ENCODE peak calls at places on chromosome 1, in seven cellular contexts. One of them, this sample, is unnamed.

GRCh38 chr1:176227579-176227978 is 20.5 kb upstream of the COP1 start:
- DNase-seq in astrocyte of the hippocampus: no peak
- DNase-seq in Calu3: no peak
- DNase-seq in KG1: no peak
- DNase-seq in heart right ventricle: no peak
- DNase-seq in ELF-1: no peak
- DNase-seq in T-helper 2 cell: no peak
- DNase-seq in this sample: no peak

GRCh38 chr1:8151647-8152046 is 125.5 kb upstream of the ERRFI1 start:
- DNase-seq in astrocyte of the hippocampus: no peak
- DNase-seq in Calu3: no peak
- DNase-seq in KG1: no peak
- DNase-seq in heart right ventricle: no peak
- DNase-seq in ELF-1: peak; percentile 47
- DNase-seq in T-helper 2 cell: no peak
- DNase-seq in this sample: no peak

GRCh38 chr1:67840449-67840848 is 7.2 kb upstream of the GNG12 start:
- DNase-seq in astrocyte of the hippocampus: peak; percentile 94
- DNase-seq in Calu3: no peak
- DNase-seq in KG1: no peak
- DNase-seq in heart right ventricle: no peak
- DNase-seq in ELF-1: no peak
- DNase-seq in T-helper 2 cell: no peak
- DNase-seq in this sample: no peak

GRCh38 chr1:8813016-8813763 is 4.2 kb downstream of the RERE start:
- DNase-seq in astrocyte of the hippocampus: no peak
- DNase-seq in Calu3: no peak
- DNase-seq in KG1: no peak
- DNase-seq in heart right ventricle: no peak
- DNase-seq in ELF-1: no peak
- DNase-seq in T-helper 2 cell: no peak
- DNase-seq in this sample: no peak

GRCh38 chr1:206456577-206457375 is 13.5 kb upstream of the IKBKE start:
- DNase-seq in astrocyte of the hippocampus: no peak
- DNase-seq in Calu3: no peak
- DNase-seq in KG1: no peak
- DNase-seq in heart right ventricle: no peak
- DNase-seq in ELF-1: peak; percentile 55
- DNase-seq in T-helper 2 cell: no peak
- DNase-seq in this sample: no peak

GRCh38 chr1:180571832-180572636 is 13.3 kb downstream of the OVAAL start:
- DNase-seq in astrocyte of the hippocampus: no peak
- DNase-seq in Calu3: peak; percentile 18
- DNase-seq in KG1: no peak
- DNase-seq in heart right ventricle: no peak
- DNase-seq in ELF-1: no peak
- DNase-seq in T-helper 2 cell: no peak
- DNase-seq in this sample: no peak

GRCh38 chr1:155946633-155947219 is 5.3 kb downstream of the RXFP4 start:
- DNase-seq in astrocyte of the hippocampus: no peak
- DNase-seq in Calu3: no peak
- DNase-seq in KG1: no peak
- DNase-seq in heart right ventricle: no peak
- DNase-seq in ELF-1: no peak
- DNase-seq in T-helper 2 cell: no peak
- DNase-seq in this sample: no peak

GRCh38 chr1:31502926-31503511 is 73.3 kb upstream of the TINAGL1 start:
- DNase-seq in astrocyte of the hippocampus: no peak
- DNase-seq in Calu3: no peak
- DNase-seq in KG1: no peak
- DNase-seq in heart right ventricle: no peak
- DNase-seq in ELF-1: peak; percentile 56
- DNase-seq in T-helper 2 cell: no peak
- DNase-seq in this sample: no peak

GRCh38 chr1:184493987-184494388 is 107.2 kb downstream of the C1orf21 start:
- DNase-seq in astrocyte of the hippocampus: no peak
- DNase-seq in Calu3: no peak
- DNase-seq in KG1: no peak
- DNase-seq in heart right ventricle: no peak
- DNase-seq in ELF-1: no peak
- DNase-seq in T-helper 2 cell: no peak
- DNase-seq in this sample: no peak